ENCODE peak calls at places on chromosomes 4 and X, in ten cellular contexts. D is activated T-cell treated with anti-CD3 and anti-CD28 coated beads for 1 hour; T is psoas muscle; V is activated CD4-positive, alpha-beta T cell treated with anti-CD3 and anti-CD28 coated beads, Interleukin-2, amount 50 U/mL, for 24 hours; B is upper lobe of right lung; P is IMR-90; W is HTR-8/SVneo; K is fibroblast of mammary gland; G is effector memory CD4-positive, alpha-beta T cell; E is smooth muscle cell of the brain vasculature. M is an unnamed sample.

GRCh38 chr4:183182873-183183725 is 84.0 kb downstream of the WWC2 start:
- DNase-seq in E (no peak), K (peak), V (no peak), G (no peak), D (no peak), P (peak), W (peak), T (peak), B (no peak), M (peak)

GRCh38 chr4:48853604-48854394 is 22.9 kb downstream of the OCIAD1 start:
- DNase-seq in W (no peak), B (no peak), P (no peak), K (no peak), D (no peak), G (no peak), V (no peak), E (no peak), T (no peak), M (no peak)

GRCh38 chr4:73452953-73453700 is 17.1 kb downstream of the AFP start:
- DNase-seq in B (no peak), V (no peak), E (no peak), G (no peak), W (no peak), D (no peak), K (no peak), P (no peak), T (no peak), M (no peak)

GRCh38 chr4:30600246-30600645 is 119.9 kb upstream of the PCDH7 start:
- DNase-seq in W (no peak), T (no peak), K (peak), G (no peak), V (no peak), D (no peak), P (no peak), E (no peak), B (no peak), M (no peak)

GRCh38 chrX:55142919-55143310 is 54.1 kb downstream of the PAGE2 start:
- DNase-seq in G (no peak), V (no peak), E (no peak), B (no peak), D (no peak), T (no peak), P (no peak), K (no peak), W (no peak), M (no peak)

GRCh38 chrX:154417157-154417556 is 5.8 kb downstream of the TAFAZZIN start:
- DNase-seq in P (no peak), W (no peak), K (no peak), E (no peak), V (no peak), D (no peak), B (no peak), T (no peak), G (no peak), M (no peak)

GRCh38 chr4:163350672-163351071 is 7.0 kb downstream of the NPY5R start:
- DNase-seq in W (no peak), P (no peak), T (no peak), D (no peak), K (no peak), E (no peak), V (no peak), G (no peak), B (no peak), M (no peak)

GRCh38 chrX:33339219-33339618 is 127.9 kb upstream of the DMD start:
- DNase-seq in V (no peak), W (peak), E (no peak), T (no peak), G (no peak), K (peak), D (no peak), P (peak), B (no peak), M (peak)